ENCODE peak calls at places on chromosomes 7 and 10, in nine cellular contexts. W, D, J, M, A, B, O, G and S are unnamed samples. For H3K36me3, the result is how much of the 10 kb centered on the place peaks cover.

GRCh38 chr10:3852147-3852904 is 67.3 kb upstream of the KLF6 start:
- DNase-seq in W (peak), D (peak), J (peak), M (peak), A (peak), B (no peak), O (peak), G (peak), S (peak)

GRCh38 chr7:80088705-80089104 is 45.9 kb upstream of the GNAI1 start:
- DNase-seq in W (no peak), D (no peak), J (no peak), M (no peak), A (no peak), B (no peak), O (no peak), G (no peak), S (peak)

GRCh38 chr7:41030673-41031072 is 672.2 kb downstream of the INHBA start:
- DNase-seq in W (no peak), D (no peak), J (no peak), M (no peak), A (no peak), B (no peak), O (no peak), G (no peak), S (no peak)

GRCh38 chr7:36209814-36210183 is 56.7 kb downstream of the EEPD1 start:
- DNase-seq in W (no peak), D (no peak), J (no peak), M (no peak), A (no peak), B (no peak), O (no peak), G (no peak), S (no peak)

GRCh38 chr10:125868372-125868975 is 12.6 kb downstream of the DHX32 start:
- DNase-seq in W (no peak), D (no peak), J (no peak), M (no peak), A (no peak), B (peak), O (no peak), G (no peak), S (peak)

GRCh38 chr7:4642468-4643203 is 39.5 kb upstream of the FOXK1 start:
- DNase-seq in W (no peak), D (no peak), J (no peak), M (no peak), A (no peak), B (no peak), O (no peak), G (no peak), S (no peak)

GRCh38 chr10:48306870-48307531 is 524 bp downstream of the MAPK8 start:
- DNase-seq in W (peak), D (peak), J (peak), M (peak), A (peak), B (peak), O (peak), G (peak), S (peak)

GRCh38 chr10:8233832-8234259 is 179.4 kb downstream of the GATA3 start:
- DNase-seq in W (no peak), D (no peak), J (no peak), M (no peak), A (no peak), B (no peak), O (no peak), G (no peak), S (no peak)

GRCh38 chr10:132022241-132022640 is 40.5 kb upstream of the BNIP3 start:
- DNase-seq in W (no peak), D (no peak), J (no peak), M (no peak), A (no peak), B (no peak), O (no peak), G (no peak), S (no peak)

GRCh38 chr7:35908305-35909223 is 107.7 kb downstream of the SEPTIN7 start:
- DNase-seq in W (no peak), D (peak), J (no peak), M (no peak), A (no peak), B (no peak), O (peak), G (peak), S (no peak)

GRCh38 chr10:69988094-69988493 is 64.6 kb upstream of the MACROH2A2 start:
- DNase-seq in W (no peak), D (no peak), J (no peak), M (no peak), A (no peak), B (no peak), O (no peak), G (no peak), S (peak)

GRCh38 chr10:35056686-35057085 is 33.5 kb downstream of the CUL2 start:
- DNase-seq in W (no peak), D (no peak), J (no peak), M (no peak), A (no peak), B (no peak), O (no peak), G (no peak), S (no peak)

GRCh38 chr10:61215276-61215675 is 237.9 kb downstream of the TMEM26 start:
- DNase-seq in W (no peak), D (no peak), J (no peak), M (no peak), A (no peak), B (no peak), O (no peak), G (no peak), S (no peak)

GRCh38 chr10:1044146-1044545 is 4.8 kb downstream of the IDI1 start:
- DNase-seq in W (no peak), D (no peak), J (no peak), M (no peak), A (no peak), B (no peak), O (no peak), G (no peak), S (no peak)

GRCh38 chr10:125407000-125407502 is 246.7 kb upstream of the CTBP2 start:
- DNase-seq in W (no peak), D (no peak), J (no peak), M (no peak), A (no peak), B (no peak), O (no peak), G (no peak), S (no peak)

GRCh38 chr7:131945948-131946525 is 389.6 kb upstream of the PODXL start:
- DNase-seq in W (no peak), D (no peak), J (no peak), M (no peak), A (no peak), B (peak), O (no peak), G (no peak), S (no peak)

DNA sequence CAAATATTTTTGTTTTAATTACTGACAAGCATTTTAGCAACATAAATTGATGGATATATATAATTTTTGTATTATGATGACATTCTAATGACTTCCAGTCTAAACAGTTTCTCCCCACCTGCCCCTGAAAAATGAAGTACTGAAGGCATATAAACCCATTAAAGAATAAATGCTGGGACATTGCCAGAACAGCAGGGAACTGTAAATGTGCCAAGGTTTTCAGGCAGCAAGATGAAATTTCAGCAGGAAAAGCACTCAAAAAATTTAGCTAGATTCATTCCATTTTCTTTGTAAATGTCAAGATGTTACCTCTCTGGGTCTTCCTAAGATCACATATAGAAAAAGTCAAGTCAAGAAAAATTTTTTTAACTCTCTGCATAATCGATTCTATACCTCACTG is 11.0 kb upstream of the TLL2 start:
- DNase-seq in W (no peak), D (no peak), J (no peak), M (no peak), A (no peak), B (no peak), O (no peak), G (no peak), S (peak)
- H3K36me3 ChIP-seq in W (under half), D (under half), J (half or more), M (under half), A (half or more), B (half or more), O (under half), G (half or more), S (half or more)

DNA sequence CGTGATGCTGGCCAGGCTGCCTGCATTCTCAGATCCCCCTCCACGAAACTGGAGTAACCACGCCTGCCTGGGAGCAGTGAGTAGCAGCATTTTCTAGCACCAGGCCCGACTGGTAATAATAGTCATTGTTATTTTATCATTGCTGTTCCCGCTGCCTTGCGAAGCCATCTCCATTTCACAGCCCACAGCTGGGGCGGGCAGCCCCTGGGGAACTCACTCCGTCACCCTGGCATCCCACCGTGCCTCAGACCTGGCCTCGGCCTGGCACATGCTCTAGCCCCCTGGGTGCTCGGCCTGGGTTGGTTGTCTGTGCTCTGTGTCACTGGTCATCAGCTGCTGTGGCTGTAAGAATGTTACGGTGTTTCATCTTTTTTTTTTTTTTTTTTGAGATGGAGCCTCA is 57.7 kb upstream of the SH2B2 start:
- DNase-seq in W (no peak), D (no peak), J (no peak), M (no peak), A (no peak), B (no peak), O (no peak), G (no peak), S (no peak)
- H3K36me3 ChIP-seq in W (under half), D (under half), J (half or more), M (under half), A (under half), B (under half), O (under half), G (under half), S (under half)

GRCh38 chr7:76065016-76065612 is 17.2 kb downstream of the MDH2 start:
- DNase-seq in W (no peak), D (no peak), J (no peak), M (no peak), A (no peak), B (no peak), O (no peak), G (no peak), S (no peak)

GRCh38 chr7:76063525-76063924 is 15.6 kb downstream of the MDH2 start:
- DNase-seq in W (no peak), D (no peak), J (no peak), M (no peak), A (no peak), B (peak), O (peak), G (peak), S (no peak)

GRCh38 chr7:76062254-76062653 is 14.3 kb downstream of the MDH2 start:
- DNase-seq in W (no peak), D (no peak), J (no peak), M (no peak), A (no peak), B (no peak), O (no peak), G (no peak), S (no peak)

GRCh38 chr7:76064208-76064970 is 16.5 kb downstream of the MDH2 start:
- DNase-seq in W (no peak), D (no peak), J (no peak), M (no peak), A (no peak), B (peak), O (no peak), G (no peak), S (no peak)

GRCh38 chr7:76063114-76063513 is 15.2 kb downstream of the MDH2 start:
- DNase-seq in W (no peak), D (no peak), J (no peak), M (no peak), A (no peak), B (no peak), O (no peak), G (no peak), S (no peak)
- H3K36me3 ChIP-seq in W (half or more), D (under half), J (half or more), M (under half), A (half or more), B (half or more), O (under half), G (half or more), S (half or more)

DNA sequence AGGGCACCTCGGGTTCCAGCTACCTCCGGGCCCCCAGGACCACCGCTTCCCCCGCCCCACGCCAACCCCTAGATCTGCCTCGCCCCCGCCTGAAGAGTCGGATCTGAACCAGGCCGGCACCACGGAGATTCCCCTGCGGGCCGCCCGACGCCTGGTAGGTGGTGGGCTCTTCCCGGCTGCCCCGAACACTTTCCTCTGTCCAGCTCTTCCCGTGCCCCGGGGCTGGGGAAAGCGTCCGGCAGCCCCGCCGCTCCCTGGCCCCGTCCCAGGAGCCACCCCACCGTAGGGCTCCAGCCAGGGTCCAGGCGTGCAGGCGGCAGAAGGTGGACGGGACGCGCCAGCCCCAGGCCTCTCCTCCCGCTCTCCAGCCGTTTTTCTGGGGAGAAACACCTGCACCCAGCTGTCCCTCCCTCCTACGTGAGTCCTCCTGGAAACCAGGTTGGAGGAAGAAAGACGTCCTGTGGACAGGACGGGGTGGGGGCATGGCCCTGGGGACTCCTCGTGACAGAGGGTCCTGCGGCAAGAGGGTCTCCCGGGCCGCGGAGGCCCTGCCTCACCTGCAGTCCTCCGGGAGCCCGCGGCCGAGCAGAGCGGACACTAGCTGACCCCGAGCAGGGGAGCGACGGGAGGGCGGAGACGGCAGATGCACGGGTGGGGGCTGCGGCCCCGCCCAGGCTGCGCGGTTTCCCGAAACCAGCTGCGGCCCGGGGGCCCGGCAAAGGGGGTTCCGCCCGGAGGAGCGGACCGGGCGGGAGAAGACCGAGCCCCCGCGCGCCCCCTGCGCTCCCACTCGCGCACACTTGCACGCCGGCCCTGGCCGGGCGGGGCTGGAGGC is at the start of gene TMEM176B:
- DNase-seq in W (no peak), D (peak), J (no peak), M (no peak), A (no peak), B (peak), O (peak), G (peak), S (no peak)
- H3K36me3 ChIP-seq in W (under half), D (under half), J (under half), M (under half), A (under half), B (under half), O (under half), G (under half), S (under half)

GRCh38 chr10:73855413-73855812 is 18.9 kb downstream of the CAMK2G start:
- DNase-seq in W (no peak), D (no peak), J (no peak), M (no peak), A (no peak), B (no peak), O (no peak), G (no peak), S (no peak)
- H3K36me3 ChIP-seq in W (under half), D (under half), J (under half), M (under half), A (under half), B (half or more), O (under half), G (half or more), S (under half)

GRCh38 chr10:68506406-68506805 is 20.9 kb downstream of the SLC25A16 start:
- DNase-seq in W (no peak), D (no peak), J (no peak), M (no peak), A (no peak), B (no peak), O (no peak), G (no peak), S (no peak)
- H3K36me3 ChIP-seq in W (under half), D (under half), J (half or more), M (under half), A (under half), B (under half), O (under half), G (half or more), S (under half)

GRCh38 chr7:130904031-130904757 is 170.2 kb upstream of the KLF14 start:
- DNase-seq in W (no peak), D (no peak), J (no peak), M (no peak), A (peak), B (no peak), O (no peak), G (no peak), S (peak)

GRCh38 chr7:130901209-130901783 is 167.3 kb upstream of the KLF14 start:
- DNase-seq in W (no peak), D (peak), J (no peak), M (peak), A (peak), B (no peak), O (peak), G (peak), S (peak)

GRCh38 chr7:130902755-130903357 is 168.8 kb upstream of the KLF14 start:
- DNase-seq in W (no peak), D (no peak), J (no peak), M (no peak), A (no peak), B (no peak), O (no peak), G (no peak), S (no peak)

GRCh38 chr7:130904792-130905191 is 170.8 kb upstream of the KLF14 start:
- DNase-seq in W (no peak), D (no peak), J (no peak), M (no peak), A (peak), B (no peak), O (no peak), G (no peak), S (no peak)

GRCh38 chr7:130903358-130903974 is 169.5 kb upstream of the KLF14 start:
- DNase-seq in W (no peak), D (no peak), J (no peak), M (no peak), A (peak), B (no peak), O (no peak), G (no peak), S (peak)
- H3K36me3 ChIP-seq in W (under half), D (under half), J (under half), M (under half), A (under half), B (under half), O (under half), G (under half), S (half or more)

GRCh38 chr7:30066697-30067096 is 38.5 kb downstream of the PLEKHA8 start:
- DNase-seq in W (no peak), D (no peak), J (no peak), M (no peak), A (no peak), B (no peak), O (no peak), G (no peak), S (no peak)
- H3K36me3 ChIP-seq in W (under half), D (under half), J (under half), M (under half), A (under half), B (half or more), O (under half), G (under half), S (under half)